ENCODE peak calls at places on chromosomes 5 and 9, in seven cellular contexts. O is thoracic aorta; C is tibial nerve; Y is upper lobe of left lung; W is lower lobe of right lung; V is breast epithelium; S is CD8-positive, alpha-beta T cell. X is an unnamed sample. For H3K36me3 and H3K27me3, the result is how much of the 10 kb centered on the place peaks cover.

GRCh38 chr9:110123364-110124095 is 84.4 kb downstream of the C9orf152 start:
- DNase-seq in O (no peak), S (no peak), Y (no peak), C (no peak), W (no peak), V (no peak), X (no peak)

GRCh38 chr9:120360046-120360445 is 219.9 kb downstream of the CDK5RAP2 start:
- DNase-seq in V (no peak), W (no peak), O (no peak), Y (no peak), C (no peak), S (no peak), X (no peak)

GRCh38 chr9:98201749-98202148 is 9.3 kb upstream of the CORO2A start:
- DNase-seq in Y (no peak), V (no peak), S (no peak), O (no peak), C (no peak), W (no peak), X (no peak)

GRCh38 chr9:5529683-5530221 is 19.4 kb downstream of the PDCD1LG2 start:
- DNase-seq in C (no peak), V (no peak), O (no peak), Y (no peak), S (no peak), W (no peak), X (no peak)

GRCh38 chr9:69951411-69951810 is 92.2 kb upstream of the MAMDC2 start:
- DNase-seq in C (no peak), W (no peak), O (no peak), S (no peak), Y (no peak), V (no peak), X (no peak)

GRCh38 chr9:138068601-138069035 is 191.0 kb downstream of the CACNA1B start:
- DNase-seq in W (no peak), O (no peak), Y (peak), C (no peak), V (peak), S (no peak), X (no peak)

GRCh38 chr5:80034559-80034958 is 589 bp upstream of the THBS4 start:
- DNase-seq in O (no peak), W (no peak), C (no peak), Y (no peak), V (no peak), S (no peak), X (no peak)

GRCh38 chr5:91038180-91038808 is 344.8 kb downstream of the ARRDC3 start:
- DNase-seq in V (no peak), S (no peak), W (no peak), Y (no peak), O (no peak), C (no peak), X (peak)

GRCh38 chr9:37423508-37423907 is 1.0 kb downstream of the GRHPR start:
- DNase-seq in Y (no peak), V (no peak), C (no peak), W (no peak), O (no peak), S (no peak), X (no peak)

GRCh38 chr9:101582593-101582992 is 12.2 kb downstream of the PPP3R2 start:
- DNase-seq in Y (no peak), S (no peak), O (no peak), C (no peak), V (no peak), W (no peak), X (no peak)

GRCh38 chr5:175698401-175699115 is 40.7 kb downstream of the HRH2 start:
- DNase-seq in O (no peak), W (no peak), Y (no peak), V (no peak), C (no peak), S (no peak), X (no peak)

DNA sequence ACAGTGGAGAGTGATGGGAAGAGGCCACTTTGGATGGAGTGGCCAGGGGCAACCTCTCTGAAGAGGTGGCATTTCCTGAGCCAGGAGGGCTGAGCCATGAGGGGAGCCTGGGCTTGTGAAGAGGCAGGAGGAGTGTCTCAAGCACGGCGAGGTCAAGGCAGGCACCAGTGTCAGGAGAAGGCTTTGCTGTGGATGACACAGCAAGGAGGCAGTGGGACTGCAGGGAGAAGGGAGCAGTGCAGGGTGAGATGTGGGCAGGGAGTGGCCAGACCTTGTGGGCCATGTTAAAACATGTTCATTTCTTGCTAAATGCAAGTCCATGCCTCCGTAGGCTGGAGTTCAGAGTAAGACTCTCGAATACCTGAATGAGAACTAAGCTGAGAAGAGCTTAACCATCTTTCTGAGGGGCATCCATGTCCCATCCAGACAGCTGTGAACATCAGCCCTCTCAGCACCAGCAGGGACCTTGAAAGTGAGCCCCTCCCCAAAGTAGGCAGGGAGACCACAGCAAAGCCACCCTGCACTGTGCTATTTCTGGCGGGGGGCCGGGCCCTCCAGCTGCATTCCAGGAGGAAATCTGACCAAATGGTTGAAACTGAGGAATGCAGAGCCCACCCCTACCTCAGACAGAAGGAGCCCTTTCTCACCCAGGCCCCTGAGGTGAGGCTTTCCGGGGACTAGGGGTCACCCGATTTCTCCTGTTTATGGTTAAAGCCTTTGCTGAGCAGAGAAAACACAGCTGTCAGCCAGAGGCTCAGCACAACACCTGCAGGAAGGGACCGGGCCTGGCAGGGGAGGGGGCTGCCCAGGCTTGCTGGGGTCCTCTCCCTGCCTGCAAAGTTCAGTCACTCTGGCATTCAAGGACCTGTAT is 16.1 kb upstream of the ARSI start:
- DNase-seq in W (no peak), V (no peak), O (no peak), Y (no peak), C (no peak), S (no peak), X (no peak)
- H3K27ac ChIP-seq in W (no peak), V (peak), O (no peak), Y (no peak), C (no peak), S (no peak), X (no peak)

GRCh38 chr5:139293504-139294371 is at the start of gene MATR3:
- DNase-seq in W (peak), S (peak), C (peak), V (peak), O (peak), Y (peak), X (peak)
- H3K36me3 ChIP-seq in W (under half), S (under half), C (under half), V (under half), O (under half), Y (under half), X (under half)

GRCh38 chr9:127751269-127752054 is 16.4 kb upstream of the TOR2A start:
- DNase-seq in W (no peak), C (no peak), V (no peak), O (no peak), Y (no peak), S (no peak), X (no peak)
- H3K27me3 ChIP-seq in W (under half), C (under half), V (under half), O (under half), Y (under half), S (under half), X (under half)

DNA sequence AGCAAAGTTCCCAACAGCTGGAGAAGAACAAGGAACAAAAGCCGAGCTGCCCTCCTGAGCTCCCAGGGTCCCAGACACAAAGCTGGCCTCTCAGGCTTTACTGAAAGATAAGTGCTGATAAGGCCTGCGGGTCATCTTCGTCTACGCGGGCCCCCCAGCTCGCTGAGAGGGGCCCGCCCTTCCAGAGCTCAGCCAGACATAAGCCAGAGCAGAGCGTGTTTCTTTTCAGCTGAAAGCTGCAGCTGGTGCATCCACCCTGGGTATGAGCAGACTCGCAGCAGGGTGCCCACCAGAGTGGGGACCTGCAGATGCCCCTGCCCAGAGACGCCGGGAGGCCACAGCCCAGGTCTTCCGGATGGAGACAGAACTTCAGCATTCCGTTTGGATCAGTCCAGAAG is 84.6 kb downstream of the HSD17B3 start:
- DNase-seq in Y (no peak), V (no peak), O (no peak), S (no peak), C (no peak), W (no peak), X (no peak)
- H3K27ac ChIP-seq in Y (peak), V (no peak), O (no peak), S (no peak), C (no peak), W (peak), X (no peak)

DNA sequence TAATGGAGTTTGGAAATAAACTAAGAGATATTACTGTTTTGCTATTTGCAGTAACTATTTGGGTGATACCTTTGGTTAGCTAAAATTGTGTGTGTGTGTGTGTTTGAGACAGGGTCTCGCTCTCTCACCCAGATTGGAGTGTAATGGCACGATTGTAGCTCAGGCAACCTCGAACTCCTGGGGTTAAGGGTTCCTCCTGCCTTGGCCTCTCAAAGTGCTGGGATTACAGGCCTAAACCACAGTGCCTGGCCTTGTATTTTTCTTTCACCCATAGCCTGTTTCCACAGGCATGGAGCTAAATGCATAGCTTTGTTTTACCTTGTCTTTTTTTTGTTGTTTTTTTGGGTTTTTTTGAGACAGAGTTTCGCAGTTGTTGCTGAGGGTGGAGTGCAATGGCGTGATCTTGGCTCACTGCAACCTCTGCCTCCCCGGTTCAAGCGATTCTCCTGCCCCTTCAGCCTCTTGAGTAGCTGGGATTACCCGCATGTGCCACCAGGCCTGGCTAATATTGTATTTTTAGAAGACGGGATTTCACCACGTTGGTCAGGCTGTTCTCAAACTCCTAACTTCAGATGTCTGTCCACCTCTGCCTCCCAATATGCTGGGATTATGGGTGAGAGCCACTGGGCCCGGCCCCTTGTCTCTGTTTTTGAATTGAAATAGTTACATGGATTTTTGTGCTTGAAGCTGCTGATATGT is 5.6 kb downstream of the GPBP1 start:
- DNase-seq in O (no peak), S (no peak), V (no peak), C (no peak), Y (no peak), W (no peak), X (no peak)
- H3K36me3 ChIP-seq in O (under half), S (under half), V (under half), C (under half), Y (under half), W (under half), X (under half)

GRCh38 chr9:134178781-134179551 is 14.6 kb upstream of the RNU6ATAC start:
- DNase-seq in W (peak), C (peak), V (peak), S (no peak), O (no peak), Y (no peak), X (no peak)

GRCh38 chr9:134176599-134176968 is 12.2 kb upstream of the RNU6ATAC start:
- DNase-seq in S (no peak), W (no peak), Y (no peak), C (no peak), V (no peak), O (no peak), X (no peak)

GRCh38 chr9:134178394-134178780 is 14.0 kb upstream of the RNU6ATAC start:
- DNase-seq in Y (no peak), V (no peak), S (no peak), O (no peak), C (no peak), W (peak), X (no peak)

GRCh38 chr9:134177186-134177585 is 12.8 kb upstream of the RNU6ATAC start:
- DNase-seq in W (no peak), S (no peak), O (no peak), Y (no peak), V (no peak), C (no peak), X (no peak)

GRCh38 chr9:134177624-134178393 is 13.4 kb upstream of the RNU6ATAC start:
- DNase-seq in S (no peak), V (no peak), C (no peak), W (peak), O (no peak), Y (no peak), X (no peak)
- H3K27me3 ChIP-seq in S (under half), V (under half), C (under half), W (under half), O (under half), Y (under half), X (under half)

GRCh38 chr9:93306081-93306480 is 122.1 kb downstream of the WNK2 start:
- DNase-seq in O (no peak), S (no peak), V (peak), W (no peak), C (no peak), Y (no peak), X (no peak)
- H3K27ac ChIP-seq in O (peak), S (no peak), V (no peak), W (no peak), C (no peak), Y (no peak), X (no peak)

GRCh38 chr9:86326536-86326935 is 27.7 kb downstream of the TUT7 start:
- DNase-seq in V (no peak), O (no peak), W (no peak), C (no peak), S (no peak), Y (no peak), X (no peak)
- H3K36me3 ChIP-seq in V (under half), O (under half), W (half or more), C (half or more), S (under half), Y (under half), X (under half)

GRCh38 chr9:114506082-114506390 is 763 bp upstream of the WHRN start:
- DNase-seq in Y (no peak), C (no peak), O (no peak), V (no peak), S (no peak), W (no peak), X (no peak)

GRCh38 chr9:114504341-114505186 is 709 bp downstream of the WHRN start:
- DNase-seq in C (peak), S (peak), O (no peak), V (peak), Y (peak), W (peak), X (no peak)

GRCh38 chr9:114507726-114508125 is 2.5 kb upstream of the WHRN start:
- DNase-seq in W (no peak), V (no peak), Y (peak), S (no peak), O (no peak), C (no peak), X (no peak)

GRCh38 chr9:114503522-114504340 is 1.5 kb downstream of the WHRN start:
- DNase-seq in Y (no peak), O (no peak), S (no peak), V (no peak), C (no peak), W (no peak), X (no peak)

GRCh38 chr9:114505187-114506081 is at the start of gene WHRN:
- DNase-seq in W (peak), C (peak), Y (peak), O (peak), V (peak), S (peak), X (peak)
- H3K27me3 ChIP-seq in W (under half), C (half or more), Y (under half), O (under half), V (under half), S (under half), X (under half)

DNA sequence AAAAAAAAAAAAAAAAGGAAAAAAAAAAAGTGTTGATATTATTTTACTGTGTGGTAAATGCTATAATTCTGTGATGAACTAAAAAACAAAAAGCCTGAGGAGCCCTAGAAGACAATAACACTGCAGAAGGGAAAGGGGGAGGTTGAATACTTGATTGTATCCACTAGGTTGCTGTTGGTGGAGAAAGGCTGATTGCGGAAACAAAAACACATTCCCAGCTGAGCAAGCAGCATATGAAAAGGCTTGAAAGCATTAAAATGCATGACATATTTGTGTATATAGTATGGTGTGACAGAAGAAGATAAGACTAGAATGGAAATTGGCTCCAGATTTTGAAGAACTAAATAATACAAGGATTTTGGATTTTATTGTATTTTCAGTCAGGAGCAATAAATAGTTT is 8.9 kb downstream of the RABGAP1 start:
- DNase-seq in W (no peak), Y (no peak), S (no peak), V (no peak), C (no peak), O (no peak), X (no peak)
- H3K27ac ChIP-seq in W (no peak), Y (no peak), S (no peak), V (no peak), C (no peak), O (no peak), X (no peak)

X was measured in iPS DF 6.9.